ENCODE peak calls at places on chromosomes 4 and X, in four cellular contexts. E, O, V and W are unnamed samples.

GRCh38 chr4:173763374-173763773 is 233.3 kb upstream of the HAND2 start:
- DNase-seq in E (no peak), O (no peak), V (no peak), W (no peak)

GRCh38 chr4:3873446-3874415 is 107.5 kb downstream of the ADRA2C start:
- DNase-seq in E (no peak), O (no peak), V (no peak), W (no peak)

GRCh38 chr4:153901220-153901619 is 112.3 kb upstream of the SFRP2 start:
- DNase-seq in E (no peak), O (no peak), V (no peak), W (no peak)

GRCh38 chrX:135345328-135345645 is 36.0 kb downstream of the ETDC start:
- DNase-seq in E (peak), O (peak), V (peak), W (no peak)

GRCh38 chr4:158161561-158162354 is 11.1 kb downstream of the GASK1B start:
- DNase-seq in E (peak), O (peak), V (no peak), W (peak)

GRCh38 chr4:3307486-3307885 is 14.7 kb downstream of the RGS12 start:
- DNase-seq in E (no peak), O (no peak), V (no peak), W (no peak)

GRCh38 chr4:80197132-80197573 is at the start of gene PRDM8:
- DNase-seq in E (no peak), O (peak), V (peak), W (no peak)

GRCh38 chr4:140135529-140136021 is 18.4 kb downstream of the MAML3 start:
- DNase-seq in E (peak), O (peak), V (no peak), W (no peak)

GRCh38 chr4:878796-879729 is 53.1 kb downstream of the GAK start:
- DNase-seq in E (no peak), O (no peak), V (no peak), W (no peak)

GRCh38 chr4:48445704-48446103 is 37.4 kb upstream of the SLC10A4 start:
- DNase-seq in E (peak), O (peak), V (no peak), W (peak)

GRCh38 chr4:166121897-166122296 is 248.9 kb downstream of the TLL1 start:
- DNase-seq in E (no peak), O (no peak), V (no peak), W (no peak)

GRCh38 chrX:105543271-105543670 is 279.1 kb upstream of the NRK start:
- DNase-seq in E (no peak), O (no peak), V (no peak), W (no peak)

GRCh38 chrX:41922694-41923171 is 621 bp downstream of the CASK start:
- DNase-seq in E (peak), O (peak), V (peak), W (no peak)

GRCh38 chrX:111641969-111642368 is 39.0 kb upstream of the ALG13 start:
- DNase-seq in E (no peak), O (no peak), V (no peak), W (no peak)

GRCh38 chrX:110675866-110676265 is 119.8 kb downstream of the CHRDL1 start:
- DNase-seq in E (no peak), O (peak), V (no peak), W (no peak)

GRCh38 chr4:138889216-138889615 is 126.4 kb upstream of the NOCT start:
- DNase-seq in E (no peak), O (no peak), V (no peak), W (no peak)

GRCh38 chr4:138892483-138893386 is 122.8 kb upstream of the NOCT start:
- DNase-seq in E (no peak), O (no peak), V (no peak), W (no peak)

GRCh38 chr4:138891610-138892009 is 124.0 kb upstream of the NOCT start:
- DNase-seq in E (no peak), O (peak), V (no peak), W (no peak)

GRCh38 chr4:138893991-138894390 is 121.6 kb upstream of the NOCT start:
- DNase-seq in E (no peak), O (no peak), V (no peak), W (peak)

GRCh38 chr4:138890921-138891570 is 124.5 kb upstream of the NOCT start:
- DNase-seq in E (no peak), O (no peak), V (no peak), W (no peak)
- H3K4me3 ChIP-seq in E (no peak), O (no peak), V (no peak), W (no peak)

GRCh38 chr4:8378776-8379175 is 61.7 kb downstream of the ACOX3 start:
- DNase-seq in E (no peak), O (no peak), V (no peak), W (no peak)
- H3K4me3 ChIP-seq in E (no peak), O (no peak), V (no peak), W (no peak)

GRCh38 chr4:113579360-113579759 is 182.2 kb downstream of the CAMK2D start:
- DNase-seq in E (no peak), O (no peak), V (no peak), W (no peak)
- H3K4me3 ChIP-seq in E (no peak), O (no peak), V (no peak), W (no peak)

GRCh38 chrX:1108451-1109445 is 103.7 kb downstream of the CRLF2 start:
- DNase-seq in E (no peak), O (no peak), V (no peak), W (no peak)
- H3K4me3 ChIP-seq in E (no peak), O (no peak), V (no peak), W (no peak)

GRCh38 chrX:77014655-77015377 is 432.4 kb upstream of the FGF16 start:
- DNase-seq in E (peak), O (peak), V (no peak), W (no peak)
- H3K4me3 ChIP-seq in E (no peak), O (no peak), V (no peak), W (no peak)